ENCODE peak calls at places on chromosomes 16 and 17, in seven cellular contexts. W, T, G, H, B, S and C are unnamed samples.

GRCh38 chr16:82630688-82631087 is 3.9 kb downstream of the CDH13 start:
- DNase-seq in H (no peak), B (no peak), S (no peak), W (no peak), G (no peak), T (no peak), C (no peak)

GRCh38 chr17:66654341-66654740 is 180.6 kb upstream of the CACNG5 start:
- DNase-seq in G (no peak), H (no peak), S (peak; percentile 17), B (no peak), W (no peak), T (peak; percentile 39), C (no peak)

GRCh38 chr16:19882641-19883040 is 2.0 kb downstream of the GPRC5B start:
- DNase-seq in B (no peak), T (no peak), H (no peak), S (no peak), W (peak; percentile 81), G (no peak), C (no peak)

GRCh38 chr17:82356028-82356427 is 3.0 kb upstream of the TEX19 start:
- DNase-seq in B (no peak), W (no peak), H (peak; percentile 81), G (peak; percentile 92), T (no peak), S (no peak), C (no peak)

GRCh38 chr16:53530046-53530445 is 27.0 kb upstream of the AKTIP start:
- DNase-seq in W (no peak), T (no peak), H (no peak), B (no peak), G (no peak), S (no peak), C (no peak)

GRCh38 chr16:58332997-58333700 is 38.3 kb upstream of the PRSS54 start:
- DNase-seq in W (peak; percentile 46), S (no peak), B (no peak), T (no peak), G (no peak), H (no peak), C (no peak)

GRCh38 chr17:29682054-29682453 is 59.3 kb upstream of the CORO6 start:
- DNase-seq in W (no peak), B (no peak), G (no peak), H (no peak), S (peak; percentile 86), T (no peak), C (no peak)

GRCh38 chr17:80637286-80637703 is 92.7 kb downstream of the RPTOR start:
- DNase-seq in T (no peak), G (no peak), W (no peak), H (no peak), S (no peak), B (peak; percentile 34), C (no peak)

GRCh38 chr17:4853195-4853762 is 20.1 kb downstream of the MINK1 start:
- DNase-seq in G (no peak), B (no peak), T (no peak), H (no peak), S (no peak), W (no peak), C (no peak)

GRCh38 chr17:72465191-72466024 is 344.6 kb downstream of the SOX9 start:
- DNase-seq in T (peak; percentile 94), S (peak; percentile 70), G (no peak), H (no peak), B (no peak), W (no peak), C (peak; percentile 84)

GRCh38 chr16:2828876-2829430 is 1.1 kb upstream of the ZG16B start:
- DNase-seq in S (no peak), W (no peak), G (no peak), B (peak; percentile 40), T (no peak), H (peak; percentile 16), C (no peak)

GRCh38 chr16:57988929-57989328 is 11.5 kb downstream of the ZNF319 start:
- DNase-seq in B (peak; percentile 14), G (peak; percentile 84), H (peak; percentile 42), T (no peak), S (no peak), W (no peak), C (no peak)

GRCh38 chr17:75758131-75758905 is 6.7 kb downstream of the GALK1 start:
- DNase-seq in G (no peak), H (peak; percentile 42), W (no peak), T (no peak), S (no peak), B (peak; percentile 45), C (no peak)

GRCh38 chr17:75755205-75755901 is 9.6 kb downstream of the GALK1 start:
- DNase-seq in W (no peak), T (no peak), B (peak; percentile 52), G (no peak), S (no peak), H (no peak), C (no peak)

GRCh38 chr17:75757086-75757681 is 7.8 kb downstream of the GALK1 start:
- DNase-seq in T (no peak), B (peak; percentile 56), G (no peak), H (no peak), S (no peak), W (no peak), C (no peak)

GRCh38 chr17:75755990-75756389 is 9.0 kb downstream of the GALK1 start:
- DNase-seq in G (no peak), W (no peak), H (no peak), T (no peak), S (no peak), B (peak; percentile 47), C (no peak)

DNA sequence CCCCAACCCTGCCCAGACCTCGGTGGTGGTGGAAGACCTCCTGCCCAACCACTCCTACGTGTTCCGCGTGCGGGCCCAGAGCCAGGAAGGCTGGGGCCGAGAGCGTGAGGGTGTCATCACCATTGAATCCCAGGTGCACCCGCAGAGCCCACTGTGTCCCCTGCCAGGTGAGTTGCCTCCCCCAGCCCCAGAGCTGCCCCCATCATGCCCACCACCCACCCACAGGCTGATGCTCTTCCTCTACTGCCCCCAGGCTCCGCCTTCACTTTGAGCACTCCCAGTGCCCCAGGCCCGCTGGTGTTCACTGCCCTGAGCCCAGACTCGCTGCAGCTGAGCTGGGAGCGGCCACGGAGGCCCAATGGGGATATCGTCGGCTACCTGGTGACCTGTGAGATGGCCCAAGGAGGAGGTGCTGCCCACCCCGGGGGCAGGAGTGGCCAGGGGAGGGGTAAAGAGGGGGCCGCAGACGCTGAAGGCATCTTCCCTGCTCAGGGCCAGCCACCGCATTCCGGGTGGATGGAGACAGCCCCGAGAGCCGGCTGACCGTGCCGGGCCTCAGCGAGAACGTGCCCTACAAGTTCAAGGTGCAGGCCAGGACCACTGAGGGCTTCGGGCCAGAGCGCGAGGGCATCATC is 8.4 kb downstream of the GALK1 start:
- DNase-seq in H (no peak), T (no peak), S (no peak), W (no peak), B (peak; percentile 50), G (no peak), C (no peak)
- TF ChIP-seq CTCF in H (no peak), T (no peak), S (no peak), W (no peak), B (no peak), G (no peak), C (no peak)

GRCh38 chr17:15456486-15456885 is 10.9 kb downstream of the CDRT4 start:
- DNase-seq in B (peak; percentile 90), W (no peak), G (no peak), H (no peak), T (no peak), S (no peak), C (no peak)
- H3K4me3 ChIP-seq in B (peak overlapping the region; percentile 9), W (no peak overlapping the region), G (no peak overlapping the region), H (no peak overlapping the region), T (no peak overlapping the region), S (no peak overlapping the region), C (no peak overlapping the region)

GRCh38 chr17:21008992-21009671 is 33.7 kb downstream of the USP22 start:
- DNase-seq in H (no peak), S (no peak), G (no peak), T (no peak), W (no peak), B (no peak), C (no peak)

GRCh38 chr17:21005367-21005766 is 37.4 kb downstream of the USP22 start:
- DNase-seq in S (no peak), W (no peak), H (no peak), T (no peak), B (no peak), G (no peak), C (no peak)

GRCh38 chr17:21008516-21008915 is 34.3 kb downstream of the USP22 start:
- DNase-seq in B (peak; percentile 15), T (no peak), H (no peak), W (no peak), S (no peak), G (no peak), C (no peak)

GRCh38 chr17:21005803-21006202 is 37.0 kb downstream of the USP22 start:
- DNase-seq in W (no peak), G (no peak), B (peak; percentile 36), T (no peak), H (no peak), S (no peak), C (no peak)

GRCh38 chr17:21007646-21008045 is 35.2 kb downstream of the USP22 start:
- DNase-seq in H (no peak), S (no peak), T (no peak), B (no peak), W (no peak), G (no peak), C (no peak)
- H3K36me3 ChIP-seq in H (peaks cover 100% of the 10 kb centered on the region), S (peaks cover 100% of the 10 kb centered on the region), T (peaks cover 93% of the 10 kb centered on the region), B (peaks cover 100% of the 10 kb centered on the region), W (peaks cover 17% of the 10 kb centered on the region), G (peaks cover 65% of the 10 kb centered on the region), C (peaks cover 59% of the 10 kb centered on the region)

GRCh38 chr17:64240261-64240740 is 22.8 kb downstream of the TEX2 start:
- DNase-seq in B (no peak), G (no peak), T (no peak), S (no peak), W (peak; percentile 49), H (no peak), C (no peak)

GRCh38 chr17:64232466-64233262 is 30.4 kb downstream of the TEX2 start:
- DNase-seq in W (no peak), G (no peak), S (no peak), H (no peak), B (no peak), T (no peak), C (no peak)

GRCh38 chr17:64240741-64241347 is 22.2 kb downstream of the TEX2 start:
- DNase-seq in T (peak; percentile 31), W (peak; percentile 17), S (no peak), B (peak; percentile 65), G (peak; percentile 10), H (no peak), C (peak; percentile 97)

GRCh38 chr17:64234961-64235360 is 28.1 kb downstream of the TEX2 start:
- DNase-seq in H (no peak), S (no peak), W (no peak), G (no peak), B (no peak), T (no peak), C (no peak)

DNA sequence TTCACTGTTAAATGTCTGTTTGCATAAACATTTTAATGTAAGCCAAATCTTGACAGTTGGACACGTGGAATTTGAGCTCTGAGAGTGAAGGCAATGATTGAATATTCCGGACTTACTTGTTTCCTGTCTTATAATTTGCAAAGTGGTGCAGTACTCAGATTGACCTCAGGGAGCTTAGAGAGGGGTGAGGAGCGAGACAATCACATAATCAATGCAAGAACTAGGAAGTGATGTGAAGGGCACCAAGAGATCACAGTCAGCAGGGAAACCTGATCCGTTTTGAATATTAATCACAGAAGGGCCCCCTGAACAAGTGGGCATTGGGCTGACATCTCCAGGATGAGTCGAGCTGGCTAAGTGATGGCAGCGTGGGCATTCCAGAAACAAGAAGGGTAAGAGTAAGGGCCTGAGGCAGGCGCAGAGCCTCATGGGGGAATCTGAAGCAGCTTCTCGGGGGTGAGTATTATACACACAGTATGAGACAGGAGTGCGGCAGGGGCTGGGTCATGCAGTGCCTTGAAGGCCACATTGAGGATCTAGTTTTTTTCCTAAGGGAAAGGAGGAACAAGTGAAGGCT is 26.1 kb downstream of the TEX2 start:
- DNase-seq in H (no peak), W (peak; percentile 45), T (no peak), S (peak; percentile 60), G (no peak), B (no peak), C (no peak)
- TF ChIP-seq CTCF in H (no peak), W (peak; percentile 43), T (peak; percentile 55), S (peak; percentile 46), G (no peak), B (no peak), C (peak; percentile 19)